ENCODE peak calls at places on chromosomes 13 and 19, in ten cellular contexts. R is fibroblast of mammary gland, X is AG08396, U is RCC 7860, A is AG09309, G is EL, V is GM23248, O is RPMI7951, Z is fibroblast of lung, M is M059J. C is an unnamed sample.

GRCh38 chr13:114282143-114282685 is 813 bp downstream of the UPF3A start:
- DNase-seq in R (peak), V (peak), O (no peak), G (peak), X (peak), A (no peak), U (no peak), Z (no peak), M (peak), C (no peak)

GRCh38 chr19:39335168-39335567 is 675 bp downstream of the GMFG start:
- DNase-seq in X (no peak), A (no peak), R (no peak), O (no peak), G (no peak), M (no peak), V (no peak), Z (no peak), U (no peak), C (no peak)

GRCh38 chr13:20461481-20461859 is 64.2 kb downstream of the CRYL1 start:
- DNase-seq in R (peak), Z (peak), O (peak), M (peak), V (peak), X (peak), G (peak), U (peak), A (no peak), C (no peak)

GRCh38 chr13:80873589-80873988 is 532.7 kb upstream of the SPRY2 start:
- DNase-seq in A (no peak), R (no peak), U (no peak), O (peak), G (no peak), M (no peak), X (no peak), Z (peak), V (no peak), C (no peak)

GRCh38 chr13:30446122-30446500 is 19.6 kb downstream of the HMGB1 start:
- DNase-seq in O (no peak), U (no peak), M (no peak), X (no peak), R (no peak), Z (no peak), A (no peak), V (no peak), G (no peak), C (no peak)

GRCh38 chr13:26529441-26529840 is 28.0 kb upstream of the WASF3 start:
- DNase-seq in O (peak), U (no peak), M (peak), G (peak), A (peak), X (peak), Z (peak), R (peak), V (peak), C (no peak)

GRCh38 chr13:26658491-26658890 is 101.0 kb downstream of the WASF3 start:
- DNase-seq in X (no peak), R (no peak), U (no peak), V (no peak), G (no peak), O (no peak), A (no peak), Z (no peak), M (no peak), C (no peak)

GRCh38 chr19:51019544-51019925 is at the start of gene KLK10:
- DNase-seq in U (no peak), O (no peak), A (no peak), M (no peak), R (no peak), V (no peak), X (no peak), G (no peak), Z (no peak), C (no peak)

GRCh38 chr19:14265285-14266036 is 59.5 kb upstream of the ADGRL1 start:
- DNase-seq in Z (no peak), G (no peak), O (no peak), A (no peak), V (no peak), M (no peak), R (no peak), X (no peak), U (no peak), C (no peak)